ENCODE peak calls at places on chromosomes 4 and X, in five cellular contexts. D is glutamatergic neuron, C is fibroblast of the conjunctiva, H is fibroblast of lung, N is GM03348. F is an unnamed sample.

GRCh38 chrX:103791233-103791632 is 14.6 kb downstream of the PLP1 start:
- DNase-seq in D (no peak), C (no peak), H (peak), N (no peak), F (no peak)

GRCh38 chr4:165184220-165184619 is 23.1 kb upstream of the KLHL2 start:
- DNase-seq in D (no peak), C (no peak), H (no peak), N (no peak), F (no peak)

GRCh38 chr4:185395956-185396723 is 416 bp upstream of the LRP2BP start:
- DNase-seq in D (peak), C (peak), H (peak), N (peak), F (peak)

GRCh38 chrX:153690466-153690865 is 2.7 kb downstream of the SLC6A8 start:
- DNase-seq in D (no peak), C (no peak), H (no peak), N (no peak), F (no peak)

GRCh38 chr4:23023121-23023520 is 330.4 kb downstream of the GBA3 start:
- DNase-seq in D (peak), C (no peak), H (peak), N (peak), F (no peak)

GRCh38 chr4:121551271-121551670 is 145.5 kb downstream of the ANXA5 start:
- DNase-seq in D (no peak), C (no peak), H (no peak), N (no peak), F (no peak)

GRCh38 chrX:130224810-130225209 is 43.9 kb downstream of the ZNF280C start:
- DNase-seq in D (no peak), C (no peak), H (no peak), N (no peak), F (no peak)

GRCh38 chr4:134727696-134728095 is 526.1 kb upstream of the PABPC4L start:
- DNase-seq in D (no peak), C (no peak), H (no peak), N (no peak), F (no peak)

GRCh38 chrX:154026136-154026806 is 6.6 kb upstream of the IRAK1 start:
- DNase-seq in D (no peak), C (no peak), H (no peak), N (peak), F (no peak)

GRCh38 chrX:2541603-2542002 is 40.8 kb upstream of the DHRSX start:
- DNase-seq in D (no peak), C (no peak), H (no peak), N (no peak), F (no peak)

GRCh38 chr4:159608434-159608833 is 505.6 kb downstream of the RAPGEF2 start:
- DNase-seq in D (no peak), C (no peak), H (peak), N (no peak), F (no peak)

GRCh38 chrX:123731987-123732678 is 719 bp downstream of the THOC2 start:
- DNase-seq in D (peak), C (no peak), H (peak), N (peak), F (no peak)

GRCh38 chr4:25827897-25828296 is 34.9 kb downstream of the SEL1L3 start:
- DNase-seq in D (no peak), C (no peak), H (no peak), N (no peak), F (no peak)

GRCh38 chr4:100079264-100079663 is 111.0 kb downstream of the DDIT4L start:
- DNase-seq in D (no peak), C (no peak), H (no peak), N (no peak), F (no peak)

GRCh38 chr4:138751290-138751689 is 264.3 kb upstream of the NOCT start:
- DNase-seq in D (no peak), C (peak), H (no peak), N (peak), F (no peak)

F was measured in GM12892.